ENCODE peak calls at places on chromosomes 4 and X, in seven cellular contexts. F, U, J, C, N, Z and P are unnamed samples.

GRCh38 chr4:9762823-9763475 is 18.5 kb upstream of the DRD5 start:
- DNase-seq in F (peak; percentile 55), U (peak; percentile 76), J (peak; percentile 91), C (peak; percentile 3), N (peak; percentile 29), Z (peak; percentile 59), P (peak; percentile 75)

GRCh38 chr4:7852568-7853185 is 87.0 kb downstream of the AFAP1 start:
- DNase-seq in F (no peak), U (no peak), J (no peak), C (no peak), N (no peak), Z (no peak), P (no peak)

GRCh38 chrX:153999359-154000037 is 20.2 kb downstream of the IRAK1 start:
- DNase-seq in F (no peak), U (no peak), J (no peak), C (no peak), N (no peak), Z (no peak), P (no peak)

GRCh38 chr4:183832776-183833450 is 72.2 kb upstream of the STOX2 start:
- DNase-seq in F (no peak), U (no peak), J (no peak), C (no peak), N (no peak), Z (peak; percentile 64), P (no peak)

GRCh38 chr4:182126096-182126495 is 117.1 kb upstream of the TENM3 start:
- DNase-seq in F (peak; percentile 30), U (no peak), J (no peak), C (no peak), N (no peak), Z (no peak), P (no peak)

GRCh38 chrX:96182366-96182765 is 502.3 kb upstream of the DIAPH2 start:
- DNase-seq in F (peak; percentile 15), U (no peak), J (peak; percentile 74), C (peak; percentile 35), N (no peak), Z (peak; percentile 2), P (peak; percentile 78)

GRCh38 chr4:9969526-9970398 is 51.5 kb downstream of the SLC2A9 start:
- DNase-seq in F (no peak), U (no peak), J (peak; percentile 9), C (no peak), N (no peak), Z (peak; percentile 55), P (no peak)

GRCh38 chr4:183504064-183504929 is 561 bp upstream of the ING2 start:
- DNase-seq in F (peak; percentile 96), U (peak; percentile 98), J (peak; percentile 98), C (peak; percentile 98), N (peak; percentile 91), Z (peak; percentile 93), P (peak; percentile 98)

GRCh38 chr4:4488405-4489404 is 53.1 kb downstream of the STX18 start:
- DNase-seq in F (peak; percentile 83), U (peak; percentile 57), J (peak; percentile 80), C (peak; percentile 80), N (peak; percentile 15), Z (peak; percentile 69), P (peak; percentile 60)

GRCh38 chr4:174714393-174715211 is 114.4 kb downstream of the GLRA3 start:
- DNase-seq in F (peak; percentile 7), U (peak; percentile 31), J (peak; percentile 77), C (peak; percentile 57), N (peak; percentile 10), Z (peak; percentile 59), P (peak; percentile 39)

GRCh38 chr4:2417196-2417764 is 1.2 kb downstream of the ZFYVE28 start:
- DNase-seq in F (no peak), U (no peak), J (no peak), C (peak; percentile 35), N (no peak), Z (no peak), P (no peak)

GRCh38 chrX:71577682-71578081 is 555 bp upstream of the GCNA start:
- DNase-seq in F (no peak), U (no peak), J (no peak), C (no peak), N (no peak), Z (no peak), P (no peak)

GRCh38 chr4:175657571-175657970 is 154.5 kb downstream of the GPM6A start:
- DNase-seq in F (no peak), U (no peak), J (no peak), C (no peak), N (no peak), Z (no peak), P (no peak)

GRCh38 chr4:29566371-29566770 is 1153.8 kb upstream of the PCDH7 start:
- DNase-seq in F (no peak), U (no peak), J (no peak), C (no peak), N (no peak), Z (no peak), P (no peak)
- H2BK120ac ChIP-seq in F (no peak overlapping the region), U (no peak overlapping the region), J (no peak overlapping the region), C (no peak overlapping the region), N (no peak overlapping the region), Z (no peak overlapping the region), P (no peak overlapping the region)

GRCh38 chr4:76787898-76788297 is 110.0 kb downstream of the SOWAHB start:
- DNase-seq in F (no peak), U (no peak), J (no peak), C (no peak), N (no peak), Z (no peak), P (no peak)

GRCh38 chr4:76790377-76790776 is 107.6 kb downstream of the SOWAHB start:
- DNase-seq in F (no peak), U (no peak), J (no peak), C (no peak), N (no peak), Z (no peak), P (no peak)

GRCh38 chr4:76791479-76791878 is 106.5 kb downstream of the SOWAHB start:
- DNase-seq in F (no peak), U (no peak), J (no peak), C (no peak), N (no peak), Z (no peak), P (no peak)

DNA sequence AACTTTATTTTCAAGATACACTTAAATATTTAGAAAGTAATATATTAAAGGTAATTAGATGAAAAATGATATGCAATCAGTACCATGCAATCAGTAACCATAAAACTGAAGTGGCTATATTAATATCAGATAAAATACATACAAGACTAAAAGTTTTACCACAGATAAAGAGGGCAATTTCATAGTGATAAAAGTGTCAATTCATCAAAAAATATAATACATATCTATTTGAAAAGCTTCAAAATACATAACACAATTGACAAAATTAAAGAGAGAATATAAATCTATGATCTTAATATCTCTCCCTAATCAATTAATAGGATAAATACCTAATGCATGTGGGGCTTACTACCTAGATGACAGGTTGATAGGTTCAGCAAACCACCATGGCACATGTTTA is 105.5 kb downstream of the SOWAHB start:
- DNase-seq in F (no peak), U (no peak), J (no peak), C (no peak), N (no peak), Z (no peak), P (no peak)
- H2BK5ac ChIP-seq in F (no peak overlapping the region), U (no peak overlapping the region), J (no peak overlapping the region), C (no peak overlapping the region), N (no peak overlapping the region), Z (no peak overlapping the region), P (no peak overlapping the region)

GRCh38 chr4:186727977-186728519 is 4.4 kb upstream of the FAT1 start:
- DNase-seq in F (no peak), U (peak; percentile 18), J (peak; percentile 95), C (peak; percentile 50), N (no peak), Z (no peak), P (peak; percentile 62)

GRCh38 chr4:186727149-186727976 is 3.7 kb upstream of the FAT1 start:
- DNase-seq in F (peak; percentile 47), U (no peak), J (peak; percentile 84), C (peak; percentile 59), N (no peak), Z (peak; percentile 25), P (no peak)

GRCh38 chr4:186726440-186727148 is 2.9 kb upstream of the FAT1 start:
- DNase-seq in F (peak; percentile 80), U (peak; percentile 86), J (peak; percentile 94), C (peak; percentile 91), N (no peak), Z (peak; percentile 64), P (peak; percentile 85)

GRCh38 chr4:186729856-186730255 is 6.2 kb upstream of the FAT1 start:
- DNase-seq in F (no peak), U (no peak), J (no peak), C (no peak), N (no peak), Z (no peak), P (no peak)

DNA sequence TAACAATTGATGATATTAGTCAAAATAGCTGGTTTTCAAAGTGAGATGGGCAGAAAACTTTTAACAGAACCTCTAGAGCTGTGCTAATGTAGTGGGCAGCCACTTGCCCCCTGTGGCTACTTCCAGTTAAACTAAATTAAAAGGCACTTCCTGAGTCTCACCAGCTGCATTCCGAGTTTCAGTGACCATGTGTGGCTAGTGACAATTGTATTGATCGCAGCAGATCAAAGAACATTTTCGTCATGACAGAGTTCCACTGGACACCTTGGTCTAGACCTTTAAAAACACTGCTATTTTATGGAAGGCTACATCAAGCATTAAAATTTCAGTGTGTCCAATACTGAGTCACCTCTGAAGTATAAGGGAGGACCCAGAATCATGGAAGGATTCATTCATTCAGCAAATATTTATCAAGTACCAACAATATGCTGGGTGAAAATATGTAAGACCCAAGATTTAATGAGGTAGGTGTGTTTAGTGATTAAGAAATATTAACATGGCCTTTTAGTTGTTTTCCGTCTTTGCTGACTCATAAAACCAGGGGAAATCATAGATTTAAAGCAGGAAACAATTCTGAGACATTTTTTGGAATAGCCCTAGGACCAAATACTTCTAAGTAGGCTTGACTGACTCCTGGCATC is 5.1 kb upstream of the FAT1 start:
- DNase-seq in F (no peak), U (no peak), J (peak; percentile 54), C (peak; percentile 29), N (no peak), Z (no peak), P (no peak)
- H2BK120ac ChIP-seq in F (peak overlapping the region; percentile 91), U (no peak overlapping the region), J (no peak overlapping the region), C (no peak overlapping the region), N (no peak overlapping the region), Z (no peak overlapping the region), P (no peak overlapping the region)

GRCh38 chr4:76726631-76727030 is 171.3 kb downstream of the SOWAHB start:
- DNase-seq in F (no peak), U (no peak), J (peak; percentile 90), C (no peak), N (no peak), Z (no peak), P (no peak)
- H2BK5ac ChIP-seq in F (peak overlapping the region; percentile 85), U (no peak overlapping the region), J (no peak overlapping the region), C (no peak overlapping the region), N (no peak overlapping the region), Z (no peak overlapping the region), P (no peak overlapping the region)

GRCh38 chr4:188949608-188950007 is 810.4 kb downstream of the TRIML1 start:
- DNase-seq in F (no peak), U (no peak), J (no peak), C (no peak), N (no peak), Z (no peak), P (no peak)

GRCh38 chr4:188956566-188956965 is 817.3 kb downstream of the TRIML1 start:
- DNase-seq in F (no peak), U (no peak), J (no peak), C (no peak), N (no peak), Z (no peak), P (no peak)

GRCh38 chr4:188958346-188958745 is 819.1 kb downstream of the TRIML1 start:
- DNase-seq in F (peak; percentile 27), U (no peak), J (no peak), C (no peak), N (no peak), Z (no peak), P (no peak)

GRCh38 chr4:188959424-188959823 is 820.2 kb downstream of the TRIML1 start:
- DNase-seq in F (no peak), U (no peak), J (no peak), C (no peak), N (no peak), Z (no peak), P (no peak)

GRCh38 chr4:188955066-188955465 is 815.8 kb downstream of the TRIML1 start:
- DNase-seq in F (no peak), U (no peak), J (no peak), C (no peak), N (no peak), Z (no peak), P (no peak)
- H2BK120ac ChIP-seq in F (no peak overlapping the region), U (no peak overlapping the region), J (no peak overlapping the region), C (no peak overlapping the region), N (no peak overlapping the region), Z (no peak overlapping the region), P (no peak overlapping the region)